ENCODE peak calls at places on chromosomes 2 and 18, in ten cellular contexts. D is cerebellar cortex; K is AG10803; P is 8988T; A is left cardiac atrium; O is stimulated activated CD8-positive, alpha-beta memory T cell treated with anti-CD3 and anti-CD28 coated beads, Interleukin-15, amount 100 ng/mL, for 24 hours; Z is cardiac fibroblast; I is activated CD8-positive, alpha-beta memory T cell treated with anti-CD3 and anti-CD28 coated beads for 48 hours; V is endothelial cell of umbilical vein; H is HEK293T. Q is an unnamed sample.

GRCh38 chr18:76495435-76496199 is 575 bp upstream of the ZNF516 start:
- DNase-seq in Z (peak), A (peak), I (no peak), O (no peak), H (no peak), K (peak), D (no peak), P (peak), V (no peak), Q (no peak)

GRCh38 chr2:85310330-85310729 is 17.5 kb downstream of the TGOLN2 start:
- DNase-seq in A (no peak), I (no peak), P (no peak), O (no peak), K (no peak), H (no peak), V (no peak), Z (no peak), D (no peak), Q (no peak)

GRCh38 chr2:223856584-223856983 is 19.2 kb upstream of the AP1S3 start:
- DNase-seq in K (no peak), P (no peak), H (no peak), A (no peak), Z (no peak), V (no peak), D (no peak), O (no peak), I (no peak), Q (peak)

GRCh38 chr2:20509766-20510490 is 63.1 kb downstream of the RHOB start:
- DNase-seq in I (no peak), H (peak), V (no peak), P (peak), Z (peak), D (peak), O (no peak), A (peak), K (peak), Q (peak)

GRCh38 chr2:233966388-233966787 is 49.2 kb downstream of the TRPM8 start:
- DNase-seq in O (no peak), H (no peak), I (no peak), V (no peak), K (peak), A (no peak), Z (no peak), P (no peak), D (no peak), Q (no peak)

GRCh38 chr2:126879348-126880261 is 19.1 kb upstream of the TEX51 start:
- DNase-seq in O (no peak), V (no peak), A (no peak), K (no peak), D (no peak), P (no peak), Z (no peak), I (no peak), H (no peak), Q (no peak)

GRCh38 chr18:5975111-5975622 is 79.8 kb upstream of the TMEM200C start:
- DNase-seq in K (peak), O (no peak), A (no peak), V (no peak), H (no peak), I (no peak), P (no peak), D (no peak), Z (peak), Q (peak)

GRCh38 chr2:194363878-194364277 is 1293.1 kb upstream of the SLC39A10 start:
- DNase-seq in A (no peak), P (no peak), I (no peak), H (no peak), K (no peak), V (no peak), Z (no peak), D (no peak), O (no peak), Q (no peak)

GRCh38 chr2:223725986-223726970 is 111.1 kb downstream of the AP1S3 start:
- DNase-seq in V (no peak), D (peak), A (no peak), I (no peak), H (no peak), O (no peak), P (no peak), Z (no peak), K (no peak), Q (no peak)

GRCh38 chr18:56083097-56083865 is 495.3 kb upstream of the TCF4 start:
- DNase-seq in I (no peak), A (peak), V (peak), H (no peak), P (no peak), Z (peak), D (peak), O (no peak), K (no peak), Q (no peak)

GRCh38 chr2:85811850-85812735 is 58.3 kb downstream of the ATOH8 start:
- DNase-seq in P (no peak), O (no peak), D (no peak), V (no peak), H (no peak), K (no peak), A (no peak), I (no peak), Z (no peak), Q (no peak)

GRCh38 chr2:127609031-127609751 is 36.8 kb upstream of the GPR17 start:
- DNase-seq in D (no peak), P (no peak), O (no peak), I (no peak), Z (no peak), K (no peak), V (no peak), H (no peak), A (no peak), Q (no peak)

GRCh38 chr2:100831158-100831715 is 11.3 kb downstream of the NPAS2 start:
- DNase-seq in O (no peak), K (no peak), P (no peak), D (no peak), I (no peak), H (no peak), Z (no peak), V (no peak), A (no peak), Q (no peak)

Q was measured in NCI-H226.